ENCODE peak calls at places on chromosomes 1 and 21, in nine cellular contexts. E, I, O, P, W, C, S, X and Y are unnamed samples.

GRCh38 chr1:158043232-158043631 is 49.8 kb downstream of the KIRREL1 start:
- DNase-seq in E (no peak), I (no peak), O (no peak), P (peak; percentile 11), W (no peak), C (no peak), S (no peak), X (no peak), Y (no peak)

GRCh38 chr1:12067900-12068821 is 5.1 kb downstream of the TNFRSF8 start:
- DNase-seq in E (no peak), I (peak; percentile 46), O (no peak), P (no peak), W (peak; percentile 19), C (no peak), S (no peak), X (no peak), Y (no peak)

GRCh38 chr1:16904560-16905111 is 8.9 kb downstream of the RNU1-2 start:
- DNase-seq in E (peak; percentile 97), I (peak; percentile 100), O (peak; percentile 100), P (peak; percentile 100), W (peak; percentile 100), C (peak; percentile 79), S (peak; percentile 97), X (peak; percentile 100), Y (peak; percentile 94)

GRCh38 chr21:37917612-37918011 is 1.4 kb upstream of the KCNJ6 start:
- DNase-seq in E (no peak), I (no peak), O (no peak), P (no peak), W (no peak), C (no peak), S (no peak), X (no peak), Y (no peak)

GRCh38 chr1:61082336-61083013 is at the start of gene NFIA:
- DNase-seq in E (peak; percentile 59), I (peak; percentile 59), O (peak; percentile 15), P (peak; percentile 50), W (peak; percentile 41), C (peak; percentile 55), S (peak; percentile 76), X (peak; percentile 80), Y (peak; percentile 81)

GRCh38 chr1:109047339-109047738 is 5.4 kb upstream of the WDR47 start:
- DNase-seq in E (no peak), I (no peak), O (no peak), P (no peak), W (no peak), C (peak; percentile 21), S (no peak), X (no peak), Y (no peak)

GRCh38 chr1:176826265-176826664 is 338.2 kb downstream of the ASTN1 start:
- DNase-seq in E (no peak), I (no peak), O (no peak), P (no peak), W (no peak), C (no peak), S (no peak), X (no peak), Y (peak; percentile 41)

GRCh38 chr21:22263890-22264289 is 1265.7 kb downstream of the NCAM2 start:
- DNase-seq in E (no peak), I (no peak), O (no peak), P (no peak), W (no peak), C (no peak), S (no peak), X (no peak), Y (no peak)

GRCh38 chr1:115456441-115456961 is 118.5 kb upstream of the NGF start:
- DNase-seq in E (no peak), I (no peak), O (no peak), P (no peak), W (no peak), C (peak; percentile 65), S (no peak), X (no peak), Y (no peak)

GRCh38 chr1:62212411-62212810 is 17.8 kb downstream of the L1TD1 start:
- DNase-seq in E (no peak), I (no peak), O (no peak), P (no peak), W (no peak), C (no peak), S (no peak), X (no peak), Y (no peak)

GRCh38 chr1:145708063-145708462 is 895 bp upstream of the PDZK1 start:
- DNase-seq in E (no peak), I (no peak), O (no peak), P (no peak), W (no peak), C (no peak), S (no peak), X (no peak), Y (peak; percentile 38)

GRCh38 chr1:6095511-6096242 is 50.0 kb downstream of the KCNAB2 start:
- DNase-seq in E (no peak), I (no peak), O (no peak), P (no peak), W (no peak), C (no peak), S (no peak), X (peak; percentile 71), Y (no peak)

GRCh38 chr1:116743535-116743934 is 10.7 kb upstream of the CD2 start:
- DNase-seq in E (no peak), I (no peak), O (no peak), P (no peak), W (no peak), C (no peak), S (no peak), X (no peak), Y (no peak)

GRCh38 chr1:230286890-230287269 is 139.3 kb downstream of the PGBD5 start:
- DNase-seq in E (no peak), I (no peak), O (no peak), P (no peak), W (no peak), C (no peak), S (no peak), X (peak; percentile 41), Y (no peak)

GRCh38 chr1:234584926-234585325 is 25.1 kb downstream of the IRF2BP2 start:
- DNase-seq in E (no peak), I (peak; percentile 53), O (no peak), P (no peak), W (no peak), C (no peak), S (no peak), X (no peak), Y (peak; percentile 47)

GRCh38 chr1:93667642-93668041 is 14.0 kb downstream of the BCAR3 start:
- DNase-seq in E (no peak), I (no peak), O (no peak), P (no peak), W (no peak), C (peak; percentile 83), S (no peak), X (no peak), Y (no peak)

GRCh38 chr1:1241588-1242229 is 4.8 kb downstream of the C1QTNF12 start:
- DNase-seq in E (no peak), I (no peak), O (no peak), P (no peak), W (no peak), C (no peak), S (no peak), X (no peak), Y (no peak)

GRCh38 chr21:23152130-23152529 is 2153.9 kb downstream of the NCAM2 start:
- DNase-seq in E (no peak), I (no peak), O (no peak), P (no peak), W (no peak), C (no peak), S (no peak), X (no peak), Y (peak; percentile 2)

GRCh38 chr1:109628540-109629321 is 9.1 kb downstream of the AMPD2 start:
- DNase-seq in E (no peak), I (no peak), O (no peak), P (no peak), W (no peak), C (peak; percentile 36), S (peak; percentile 22), X (peak; percentile 66), Y (no peak)

GRCh38 chr1:36097693-36098585 is 9.2 kb downstream of the ADPRS start:
- DNase-seq in E (no peak), I (no peak), O (no peak), P (no peak), W (no peak), C (no peak), S (no peak), X (no peak), Y (no peak)

GRCh38 chr1:36096500-36097412 is 8.1 kb downstream of the ADPRS start:
- DNase-seq in E (no peak), I (no peak), O (no peak), P (no peak), W (no peak), C (no peak), S (no peak), X (peak; percentile 12), Y (peak; percentile 67)

GRCh38 chr1:36093919-36094318 is 5.2 kb downstream of the ADPRS start:
- DNase-seq in E (no peak), I (no peak), O (no peak), P (peak; percentile 96), W (no peak), C (no peak), S (no peak), X (no peak), Y (peak; percentile 76)

GRCh38 chr1:36094621-36095061 is 5.9 kb downstream of the ADPRS start:
- DNase-seq in E (no peak), I (no peak), O (no peak), P (peak; percentile 22), W (no peak), C (no peak), S (no peak), X (peak; percentile 30), Y (peak; percentile 63)

GRCh38 chr1:36095760-36096405 is 7.2 kb downstream of the ADPRS start:
- DNase-seq in E (no peak), I (no peak), O (no peak), P (no peak), W (no peak), C (no peak), S (no peak), X (peak; percentile 59), Y (no peak)
- H3K27ac ChIP-seq in E (no peak overlapping the region), I (peak overlapping the region; percentile 38), O (no peak overlapping the region), P (peak overlapping the region; percentile 74), W (no peak overlapping the region), C (no peak overlapping the region), S (no peak overlapping the region), X (no peak overlapping the region), Y (peak overlapping the region; percentile 99)

GRCh38 chr1:231625975-231626534 is 535 bp upstream of the DISC1 start:
- DNase-seq in E (no peak), I (no peak), O (no peak), P (no peak), W (no peak), C (no peak), S (peak; percentile 26), X (no peak), Y (no peak)
- H3K27ac ChIP-seq in E (no peak overlapping the region), I (peak overlapping the region; percentile 96), O (peak overlapping the region; percentile 41), P (peak overlapping the region; percentile 43), W (peak overlapping the region; percentile 63), C (no peak overlapping the region), S (no peak overlapping the region), X (peak overlapping the region; percentile 3), Y (peak overlapping the region; percentile 5)

GRCh38 chr1:21707086-21707840 is 38.1 kb upstream of the RAP1GAP start:
- DNase-seq in E (no peak), I (no peak), O (no peak), P (no peak), W (no peak), C (no peak), S (no peak), X (no peak), Y (no peak)
- H3K27ac ChIP-seq in E (no peak overlapping the region), I (no peak overlapping the region), O (no peak overlapping the region), P (peak overlapping the region; percentile 88), W (no peak overlapping the region), C (no peak overlapping the region), S (no peak overlapping the region), X (no peak overlapping the region), Y (no peak overlapping the region)

GRCh38 chr1:66380452-66381212 is 153.3 kb upstream of the SGIP1 start:
- DNase-seq in E (no peak), I (no peak), O (no peak), P (no peak), W (no peak), C (no peak), S (no peak), X (no peak), Y (no peak)
- H3K27ac ChIP-seq in E (no peak overlapping the region), I (peak overlapping the region; percentile 10), O (peak overlapping the region; percentile 16), P (no peak overlapping the region), W (no peak overlapping the region), C (no peak overlapping the region), S (no peak overlapping the region), X (no peak overlapping the region), Y (no peak overlapping the region)